ENCODE peak calls at places on chromosomes 3 and 15, in six cellular contexts. M is OCI-LY7; O is stimulated activated CD4-positive, alpha-beta T cell treated with anti-CD3 and anti-CD28 coated beads, Interleukin-15, amount 100 ng/mL, for 1 hour; D is D341Med; E is fibroblast of lung; C is stimulated activated CD8-positive, alpha-beta memory T cell treated with anti-CD3 and anti-CD28 coated beads, Interleukin-12 subunit alpha, Interleukin-12 subunit beta, amount 100 ng/mL, for 4 hours. N is an unnamed sample.

GRCh38 chr15:101723161-101723873 is 956 bp downstream of the TARS3 start:
- DNase-seq in M (peak; percentile 78), O (no peak), D (no peak), E (peak; percentile 15), C (no peak), N (no peak)

GRCh38 chr3:32132706-32133105 is 26.3 kb downstream of the GPD1L start:
- DNase-seq in M (no peak), O (no peak), D (no peak), E (no peak), C (no peak), N (no peak)

GRCh38 chr3:197847866-197848401 is 56.9 kb downstream of the LRCH3 start:
- DNase-seq in M (peak; percentile 77), O (no peak), D (no peak), E (peak; percentile 48), C (no peak), N (no peak)

GRCh38 chr3:119555309-119555735 is 4.1 kb downstream of the CD80 start:
- DNase-seq in M (no peak), O (no peak), D (no peak), E (no peak), C (no peak), N (no peak)

GRCh38 chr15:95016511-95017219 is 785.3 kb downstream of the MCTP2 start:
- DNase-seq in M (no peak), O (no peak), D (no peak), E (peak; percentile 80), C (no peak), N (no peak)

GRCh38 chr3:20930034-20930433 is 744.0 kb upstream of the SGO1 start:
- DNase-seq in M (peak; percentile 55), O (no peak), D (peak; percentile 39), E (peak; percentile 5), C (no peak), N (no peak)

GRCh38 chr3:14147063-14147435 is 22.2 kb downstream of the TMEM43 start:
- DNase-seq in M (no peak), O (no peak), D (no peak), E (no peak), C (no peak), N (no peak)

GRCh38 chr15:100778831-100779288 is 100.8 kb upstream of the ALDH1A3 start:
- DNase-seq in M (no peak), O (no peak), D (peak; percentile 4), E (no peak), C (no peak), N (peak; percentile 29)

GRCh38 chr15:74869726-74870407 is 3.3 kb downstream of the SCAMP2 start:
- DNase-seq in M (peak; percentile 76), O (no peak), D (no peak), E (peak; percentile 60), C (no peak), N (no peak)

GRCh38 chr3:159237221-159237620 is 435.4 kb downstream of the MFSD1 start:
- DNase-seq in M (no peak), O (no peak), D (no peak), E (no peak), C (no peak), N (no peak)

GRCh38 chr3:112640864-112641751 is at the start of gene CCDC80:
- DNase-seq in M (no peak), O (no peak), D (no peak), E (peak; percentile 98), C (no peak), N (no peak)

GRCh38 chr3:180252683-180253082 is 215.9 kb upstream of the PEX5L start:
- DNase-seq in M (no peak), O (no peak), D (no peak), E (no peak), C (no peak), N (no peak)

GRCh38 chr3:94440767-94441493 is 378.1 kb downstream of the NSUN3 start:
- DNase-seq in M (no peak), O (no peak), D (no peak), E (peak; percentile 73), C (no peak), N (no peak)

GRCh38 chr3:66473181-66473580 is 27.6 kb downstream of the LRIG1 start:
- DNase-seq in M (no peak), O (no peak), D (no peak), E (peak; percentile 46), C (no peak), N (no peak)

GRCh38 chr3:197219627-197220026 is 78.8 kb downstream of the DLG1 start:
- DNase-seq in M (no peak), O (no peak), D (no peak), E (no peak), C (no peak), N (no peak)

GRCh38 chr15:96066852-96067490 is 263.5 kb upstream of the NR2F2 start:
- DNase-seq in M (no peak), O (no peak), D (no peak), E (no peak), C (no peak), N (no peak)

GRCh38 chr3:165874663-165875489 is 37.7 kb upstream of the BCHE start:
- DNase-seq in M (no peak), O (no peak), D (no peak), E (no peak), C (no peak), N (no peak)

GRCh38 chr3:124785966-124786365 is 55.7 kb downstream of the UMPS start:
- DNase-seq in M (no peak), O (no peak), D (no peak), E (no peak), C (no peak), N (no peak)